ENCODE peak calls at places on chromosome 15, in six cellular contexts. L, E, Q, A, S and J are unnamed samples.

GRCh38 chr15:37765809-37766208 is 168.6 kb upstream of the TMCO5A start:
- DNase-seq in L (no peak), E (peak; percentile 5), Q (no peak), A (no peak), S (no peak), J (no peak)

GRCh38 chr15:38482572-38482971 is 28.6 kb downstream of the FAM98B start:
- DNase-seq in L (no peak), E (no peak), Q (no peak), A (no peak), S (no peak), J (no peak)

GRCh38 chr15:73717206-73717605 is 33.0 kb downstream of the CD276 start:
- DNase-seq in L (no peak), E (no peak), Q (no peak), A (no peak), S (no peak), J (no peak)

GRCh38 chr15:41955807-41956525 is 16.4 kb downstream of the EHD4 start:
- DNase-seq in L (peak; percentile 34), E (peak; percentile 69), Q (no peak), A (no peak), S (no peak), J (no peak)

GRCh38 chr15:78840661-78841060 is 29.4 kb upstream of the ADAMTS7 start:
- DNase-seq in L (no peak), E (no peak), Q (no peak), A (no peak), S (no peak), J (no peak)

GRCh38 chr15:32864051-32864450 is 146.2 kb downstream of the GREM1 start:
- DNase-seq in L (no peak), E (no peak), Q (no peak), A (no peak), S (no peak), J (no peak)

GRCh38 chr15:84079885-84080777 is 155.4 kb upstream of the GOLGA6L4 start:
- DNase-seq in L (no peak), E (peak; percentile 40), Q (no peak), A (peak; percentile 19), S (peak; percentile 26), J (no peak)

GRCh38 chr15:78415284-78415683 is 22.7 kb upstream of the IREB2 start:
- DNase-seq in L (no peak), E (no peak), Q (no peak), A (no peak), S (no peak), J (no peak)

GRCh38 chr15:66165856-66166255 is 87.7 kb downstream of the MEGF11 start:
- DNase-seq in L (no peak), E (no peak), Q (no peak), A (no peak), S (no peak), J (no peak)

GRCh38 chr15:89814112-89814742 is 425 bp downstream of the ANPEP start:
- DNase-seq in L (no peak), E (no peak), Q (no peak), A (no peak), S (peak; percentile 31), J (no peak)

GRCh38 chr15:39666671-39667070 is 85.8 kb downstream of the THBS1 start:
- DNase-seq in L (no peak), E (no peak), Q (no peak), A (no peak), S (no peak), J (no peak)

GRCh38 chr15:78739996-78740903 is 71.0 kb downstream of the ADAMTS7 start:
- DNase-seq in L (peak; percentile 57), E (peak; percentile 73), Q (peak; percentile 65), A (no peak), S (peak; percentile 78), J (no peak)

GRCh38 chr15:42036991-42037390 is 16.1 kb upstream of the PLA2G4E start:
- DNase-seq in L (no peak), E (no peak), Q (no peak), A (no peak), S (no peak), J (no peak)

GRCh38 chr15:29133321-29133720 is 136.3 kb downstream of the NSMCE3 start:
- DNase-seq in L (no peak), E (no peak), Q (no peak), A (no peak), S (no peak), J (no peak)

DNA sequence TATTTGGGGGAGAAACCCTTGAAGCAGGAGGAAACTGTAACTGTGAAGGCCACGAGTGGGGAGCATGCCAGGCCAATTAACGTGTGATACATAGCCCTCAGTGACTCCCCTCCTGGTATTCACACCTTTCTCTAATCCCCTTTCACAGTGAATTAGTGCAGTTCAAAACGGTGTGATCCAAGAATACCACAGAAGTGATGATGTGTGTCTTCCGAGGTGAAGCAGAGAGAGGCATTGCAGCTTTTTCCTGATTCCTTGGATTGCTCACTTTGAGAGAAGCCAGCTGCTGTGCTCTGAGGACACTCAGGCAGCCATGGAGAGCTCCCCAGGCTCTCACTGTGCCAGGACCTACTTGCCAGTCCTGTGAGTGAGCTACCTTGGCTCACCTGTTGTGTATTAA is 17.3 kb downstream of the NIPA2 start:
- DNase-seq in L (no peak), E (no peak), Q (no peak), A (no peak), S (no peak), J (no peak)
- TF ChIP-seq POLR2A in L (no peak), E (no peak), Q (no peak), A (no peak), S (no peak), J (no peak)

GRCh38 chr15:94397377-94397776 is 166.0 kb downstream of the MCTP2 start:
- DNase-seq in L (no peak), E (no peak), Q (no peak), A (no peak), S (no peak), J (no peak)
- H3K27ac ChIP-seq in L (no peak overlapping the region), E (no peak overlapping the region), Q (no peak overlapping the region), A (no peak overlapping the region), S (no peak overlapping the region), J (no peak overlapping the region)

DNA sequence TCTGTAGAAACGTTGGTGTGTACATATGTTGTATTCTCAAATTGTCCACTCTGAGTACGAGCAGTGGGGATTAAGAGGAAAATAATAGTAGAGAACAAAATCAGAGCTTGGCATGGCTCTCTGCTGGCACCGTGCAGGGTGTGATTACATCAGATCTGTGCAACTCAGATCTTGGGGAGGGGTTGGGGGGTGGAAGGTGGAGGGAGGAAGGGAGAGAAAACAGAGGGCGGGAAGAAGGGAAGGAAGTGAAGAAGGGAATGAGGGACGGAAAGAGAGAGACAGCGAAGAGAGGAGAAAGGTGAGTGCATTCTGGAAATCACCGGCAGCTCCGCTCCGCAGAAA is 30.9 kb upstream of the ADAMTS17 start:
- DNase-seq in L (no peak), E (peak; percentile 19), Q (no peak), A (no peak), S (no peak), J (no peak)
- H3K9me3 ChIP-seq in L (peaks cover 5% of the 10 kb centered on the region), E (no peaks in the 10 kb centered on the region), Q (no peaks in the 10 kb centered on the region), A (no peaks in the 10 kb centered on the region), S (no peaks in the 10 kb centered on the region), J (no peaks in the 10 kb centered on the region)

GRCh38 chr15:99249270-99249817 is at the start of gene TTC23:
- DNase-seq in L (peak; percentile 65), E (peak; percentile 63), Q (no peak), A (no peak), S (no peak), J (no peak)

GRCh38 chr15:99250494-99251435 is 516 bp upstream of the LRRC28 start:
- DNase-seq in L (peak; percentile 97), E (peak; percentile 99), Q (peak; percentile 98), A (peak; percentile 99), S (peak; percentile 99), J (peak; percentile 98)

GRCh38 chr15:99250001-99250400 is 620 bp upstream of the TTC23 start:
- DNase-seq in L (no peak), E (no peak), Q (no peak), A (no peak), S (no peak), J (no peak)

GRCh38 chr15:99252326-99252725 is 1.0 kb downstream of the LRRC28 start:
- DNase-seq in L (no peak), E (no peak), Q (no peak), A (no peak), S (no peak), J (no peak)

GRCh38 chr15:99251436-99251821 is at the start of gene LRRC28:
- DNase-seq in L (peak; percentile 20), E (no peak), Q (no peak), A (no peak), S (no peak), J (no peak)
- TF ChIP-seq POLR2A in L (peak; percentile 65), E (peak; percentile 93), Q (no peak), A (peak; percentile 8), S (no peak), J (peak; percentile 92)